ENCODE peak calls at places on chromosomes 5 and 9, in eight cellular contexts. G is adrenal gland; U is left ventricle myocardium inferior; P is cardiac fibroblast; O is left lung; C is psoas muscle; N is A549; Z is CD8-positive, alpha-beta T cell. J is an unnamed sample.

GRCh38 chr5:80736730-80737129 is 81.9 kb upstream of the DHFR start:
- DNase-seq in G (no peak), U (no peak), P (no peak), O (no peak), C (no peak), N (peak; percentile 21), Z (no peak), J (peak; percentile 82)

GRCh38 chr5:135332519-135333150 is 66.4 kb downstream of the MACROH2A1 start:
- DNase-seq in G (no peak), U (no peak), P (peak; percentile 78), O (no peak), C (no peak), N (peak; percentile 90), Z (no peak), J (peak; percentile 36)

GRCh38 chr5:67154518-67155206 is 41.9 kb downstream of the CD180 start:
- DNase-seq in G (no peak), U (no peak), P (no peak), O (no peak), C (peak; percentile 53), N (no peak), Z (no peak), J (no peak)

GRCh38 chr9:111839387-111839786 is 44.6 kb upstream of the SHOC1 start:
- DNase-seq in G (peak; percentile 43), U (no peak), P (peak; percentile 69), O (no peak), C (no peak), N (no peak), Z (no peak), J (no peak)

GRCh38 chr5:167587768-167588167 is 703.7 kb upstream of the WWC1 start:
- DNase-seq in G (no peak), U (no peak), P (peak; percentile 25), O (no peak), C (no peak), N (peak; percentile 40), Z (no peak), J (peak; percentile 30)

GRCh38 chr5:99032234-99033013 is 103.6 kb upstream of the CHD1 start:
- DNase-seq in G (peak; percentile 63), U (peak; percentile 28), P (peak; percentile 90), O (no peak), C (no peak), N (peak; percentile 67), Z (no peak), J (peak; percentile 65)

GRCh38 chr9:127166651-127167524 is 44.5 kb upstream of the ANGPTL2 start:
- DNase-seq in G (peak; percentile 14), U (no peak), P (no peak), O (no peak), C (peak; percentile 73), N (no peak), Z (no peak), J (peak; percentile 75)

GRCh38 chr9:121085661-121086060 is 10.9 kb downstream of the CNTRL start:
- DNase-seq in G (no peak), U (no peak), P (no peak), O (no peak), C (no peak), N (no peak), Z (no peak), J (peak; percentile 9)

GRCh38 chr5:17113174-17113941 is 104.1 kb upstream of the BASP1 start:
- DNase-seq in G (no peak), U (no peak), P (peak; percentile 40), O (no peak), C (no peak), N (peak; percentile 55), Z (no peak), J (peak; percentile 34)

GRCh38 chr9:91586282-91586681 is 162.7 kb upstream of the NFIL3 start:
- DNase-seq in G (no peak), U (no peak), P (no peak), O (no peak), C (no peak), N (no peak), Z (no peak), J (peak; percentile 36)

GRCh38 chr5:9174446-9174845 is 371.4 kb downstream of the SEMA5A start:
- DNase-seq in G (no peak), U (no peak), P (no peak), O (no peak), C (no peak), N (no peak), Z (no peak), J (no peak)

GRCh38 chr9:104339692-104340091 is 164.4 kb upstream of the OR13F1 start:
- DNase-seq in G (no peak), U (no peak), P (no peak), O (no peak), C (no peak), N (no peak), Z (no peak), J (peak; percentile 23)

GRCh38 chr9:105066265-105066865 is 138.4 kb upstream of the ABCA1 start:
- DNase-seq in G (no peak), U (no peak), P (no peak), O (no peak), C (no peak), N (no peak), Z (no peak), J (peak; percentile 74)

GRCh38 chr5:91079037-91079436 is 304.1 kb downstream of the ARRDC3 start:
- DNase-seq in G (no peak), U (no peak), P (peak; percentile 38), O (no peak), C (no peak), N (no peak), Z (no peak), J (peak; percentile 61)

GRCh38 chr5:135570453-135570764 is 8.4 kb downstream of the CXCL14 start:
- DNase-seq in G (no peak), U (no peak), P (no peak), O (no peak), C (no peak), N (no peak), Z (no peak), J (no peak)

GRCh38 chr5:173330151-173330855 is 2.1 kb upstream of the STC2 start:
- DNase-seq in G (no peak), U (no peak), P (no peak), O (no peak), C (no peak), N (no peak), Z (no peak), J (no peak)

GRCh38 chr9:87390361-87390760 is 107.3 kb upstream of the DAPK1 start:
- DNase-seq in G (no peak), U (no peak), P (no peak), O (no peak), C (no peak), N (no peak), Z (no peak), J (no peak)

GRCh38 chr5:139760066-139761056 is 35.2 kb upstream of the PSD2 start:
- DNase-seq in G (no peak), U (no peak), P (no peak), O (peak; percentile 33), C (no peak), N (no peak), Z (no peak), J (no peak)

GRCh38 chr5:33235824-33236223 is 204.9 kb upstream of the TARS1 start:
- DNase-seq in G (no peak), U (no peak), P (no peak), O (no peak), C (no peak), N (no peak), Z (no peak), J (no peak)

GRCh38 chr9:134360897-134361296 is 34.6 kb downstream of the RXRA start:
- DNase-seq in G (peak; percentile 84), U (peak; percentile 61), P (peak; percentile 73), O (no peak), C (no peak), N (no peak), Z (no peak), J (peak; percentile 68)

GRCh38 chr5:133967715-133968056 is 739 bp downstream of the C5orf15 start:
- DNase-seq in G (no peak), U (no peak), P (peak; percentile 49), O (no peak), C (no peak), N (no peak), Z (no peak), J (peak; percentile 57)

GRCh38 chr9:13331320-13331719 is 51.8 kb upstream of the MPDZ start:
- DNase-seq in G (no peak), U (no peak), P (peak; percentile 76), O (no peak), C (no peak), N (no peak), Z (no peak), J (no peak)

GRCh38 chr5:139481580-139482049 is 943 bp downstream of the STING1 start:
- DNase-seq in G (no peak), U (peak; percentile 39), P (peak; percentile 67), O (no peak), C (peak; percentile 63), N (no peak), Z (no peak), J (peak; percentile 73)

GRCh38 chr5:107431998-107432397 is 238.7 kb downstream of the EFNA5 start:
- DNase-seq in G (no peak), U (no peak), P (peak; percentile 69), O (no peak), C (no peak), N (peak; percentile 10), Z (no peak), J (peak; percentile 70)

GRCh38 chr5:3661755-3662296 is 66.2 kb downstream of the IRX1 start:
- DNase-seq in G (no peak), U (no peak), P (no peak), O (no peak), C (no peak), N (no peak), Z (no peak), J (no peak)
- H3K4me3 ChIP-seq in G (no peak overlapping the region), U (peak overlapping the region; percentile 36), P (no peak overlapping the region), O (no peak overlapping the region), C (no peak overlapping the region), N (no peak overlapping the region), Z (no peak overlapping the region), J (peak overlapping the region; percentile 34)

GRCh38 chr9:365451-365850 is 150.8 kb downstream of the DOCK8 start:
- DNase-seq in G (no peak), U (no peak), P (no peak), O (no peak), C (no peak), N (no peak), Z (no peak), J (no peak)

GRCh38 chr9:357560-357959 is 142.9 kb downstream of the DOCK8 start:
- DNase-seq in G (peak; percentile 39), U (no peak), P (no peak), O (no peak), C (no peak), N (no peak), Z (no peak), J (no peak)

GRCh38 chr9:366620-367019 is 152.0 kb downstream of the DOCK8 start:
- DNase-seq in G (no peak), U (no peak), P (no peak), O (no peak), C (no peak), N (no peak), Z (no peak), J (no peak)

GRCh38 chr9:362936-363335 is 148.3 kb downstream of the DOCK8 start:
- DNase-seq in G (no peak), U (no peak), P (no peak), O (no peak), C (no peak), N (no peak), Z (no peak), J (no peak)
- TF ChIP-seq CTCF in G (no peak), U (no peak), P (no peak), O (no peak), C (no peak), N (no peak), Z (no peak), J (no peak)

GRCh38 chr9:36471359-36471758 is 71.3 kb upstream of the RNF38 start:
- DNase-seq in G (no peak), U (no peak), P (no peak), O (no peak), C (no peak), N (no peak), Z (no peak), J (no peak)
- H3K4me3 ChIP-seq in G (no peak overlapping the region), U (peak overlapping the region; percentile 59), P (no peak overlapping the region), O (peak overlapping the region; percentile 4), C (peak overlapping the region; percentile 49), N (no peak overlapping the region), Z (peak overlapping the region; percentile 43), J (peak overlapping the region; percentile 25)

GRCh38 chr5:92313385-92313784 is 930.3 kb upstream of the ARRDC3 start:
- DNase-seq in G (no peak), U (no peak), P (no peak), O (no peak), C (no peak), N (no peak), Z (no peak), J (no peak)
- TF ChIP-seq CTCF in G (no peak), U (no peak), P (no peak), O (no peak), C (no peak), N (no peak), Z (no peak), J (no peak)

J was measured in mammary epithelial cell.